ENCODE peak calls at places on chromosome 17, in six cellular contexts. One of them, this sample, is unnamed.

GRCh38 chr17:45812102-45812501 is 28.0 kb downstream of the CRHR1 start:
- DNase-seq in HT1080: peak; percentile 23
- DNase-seq in NCI-H2081: peak; percentile 21
- DNase-seq in nephron progenitor cell: no peak
- DNase-seq in hippocampal formation: no peak
- DNase-seq in AG10803: peak; percentile 9
- DNase-seq in this sample: peak; percentile 37

GRCh38 chr17:82910041-82910481 is 70.2 kb upstream of the ZNF750 start:
- DNase-seq in HT1080: no peak
- DNase-seq in NCI-H2081: no peak
- DNase-seq in nephron progenitor cell: no peak
- DNase-seq in hippocampal formation: no peak
- DNase-seq in AG10803: no peak
- DNase-seq in this sample: no peak

GRCh38 chr17:70320642-70321345 is 151.5 kb downstream of the KCNJ2 start:
- DNase-seq in HT1080: no peak
- DNase-seq in NCI-H2081: no peak
- DNase-seq in nephron progenitor cell: no peak
- DNase-seq in hippocampal formation: no peak
- DNase-seq in AG10803: peak; percentile 30
- DNase-seq in this sample: no peak

GRCh38 chr17:11885051-11885450 is 112.2 kb downstream of the ZNF18 start:
- DNase-seq in HT1080: no peak
- DNase-seq in NCI-H2081: no peak
- DNase-seq in nephron progenitor cell: no peak
- DNase-seq in hippocampal formation: no peak
- DNase-seq in AG10803: no peak
- DNase-seq in this sample: no peak

GRCh38 chr17:82932146-82933005 is 92.6 kb upstream of the ZNF750 start:
- DNase-seq in HT1080: no peak
- DNase-seq in NCI-H2081: no peak
- DNase-seq in nephron progenitor cell: no peak
- DNase-seq in hippocampal formation: no peak
- DNase-seq in AG10803: peak; percentile 44
- DNase-seq in this sample: no peak

GRCh38 chr17:74779948-74780400 is 3.8 kb upstream of the NAT9 start:
- DNase-seq in HT1080: no peak
- DNase-seq in NCI-H2081: no peak
- DNase-seq in nephron progenitor cell: no peak
- DNase-seq in hippocampal formation: peak; percentile 30
- DNase-seq in AG10803: no peak
- DNase-seq in this sample: no peak

GRCh38 chr17:39867084-39867890 is 715 bp upstream of the ZPBP2 start:
- DNase-seq in HT1080: no peak
- DNase-seq in NCI-H2081: no peak
- DNase-seq in nephron progenitor cell: no peak
- DNase-seq in hippocampal formation: no peak
- DNase-seq in AG10803: no peak
- DNase-seq in this sample: no peak

GRCh38 chr17:804541-805435 is 22.6 kb downstream of the MRM3 start:
- DNase-seq in HT1080: no peak
- DNase-seq in NCI-H2081: no peak
- DNase-seq in nephron progenitor cell: peak; percentile 32
- DNase-seq in hippocampal formation: no peak
- DNase-seq in AG10803: no peak
- DNase-seq in this sample: no peak

GRCh38 chr17:35679007-35679682 is 52.3 kb upstream of the RASL10B start:
- DNase-seq in HT1080: peak; percentile 22
- DNase-seq in NCI-H2081: no peak
- DNase-seq in nephron progenitor cell: no peak
- DNase-seq in hippocampal formation: no peak
- DNase-seq in AG10803: no peak
- DNase-seq in this sample: no peak

GRCh38 chr17:41689497-41690299 is 1.0 kb downstream of the EIF1 start:
- DNase-seq in HT1080: peak; percentile 63
- DNase-seq in NCI-H2081: peak; percentile 62
- DNase-seq in nephron progenitor cell: peak; percentile 53
- DNase-seq in hippocampal formation: no peak
- DNase-seq in AG10803: peak; percentile 78
- DNase-seq in this sample: peak; percentile 64

GRCh38 chr17:30429155-30429554 is 48.1 kb upstream of the GOSR1 start:
- DNase-seq in HT1080: no peak
- DNase-seq in NCI-H2081: no peak
- DNase-seq in nephron progenitor cell: no peak
- DNase-seq in hippocampal formation: no peak
- DNase-seq in AG10803: peak; percentile 83
- DNase-seq in this sample: no peak